ENCODE peak calls at places on chromosomes 5 and 9, in seven cellular contexts. N is activated CD4-positive, alpha-beta T cell treated with anti-CD3 and anti-CD28 coated beads, Interleukin-2, amount 10 ng/mL, durations not matched to agents 7 days and 5 days; R is CD4-positive, alpha-beta T cell; W is stomach; U is activated naive CD4-positive, alpha-beta T cell; A is NCI-H1092; J is amygdala. E is an unnamed sample.
A peak's percentile ranks its signal among the peaks of the same experiment; 100 is the strongest.

GRCh38 chr5:41399840-41400239 is 110.6 kb downstream of the PLCXD3 start:
- DNase-seq in N (no peak), R (no peak), W (no peak), U (no peak), A (no peak), J (no peak), E (no peak)

GRCh38 chr5:39198080-39198479 is 21.3 kb downstream of the FYB1 start:
- DNase-seq in N (no peak), R (no peak), W (no peak), U (no peak), A (no peak), J (no peak), E (no peak)

GRCh38 chr5:19853616-19854240 is 134.3 kb downstream of the CDH18 start:
- DNase-seq in N (no peak), R (no peak), W (no peak), U (no peak), A (no peak), J (no peak), E (no peak)

GRCh38 chr5:177232761-177233160 is 70.8 kb downstream of the RAB24 start:
- DNase-seq in N (no peak), R (no peak), W (no peak), U (no peak), A (no peak), J (no peak), E (no peak)

GRCh38 chr5:26833596-26833995 is 204.8 kb downstream of the CDH9 start:
- DNase-seq in N (no peak), R (no peak), W (no peak), U (no peak), A (no peak), J (no peak), E (no peak)

GRCh38 chr5:91256142-91256524 is 127.0 kb downstream of the ARRDC3 start:
- DNase-seq in N (no peak), R (no peak), W (no peak), U (no peak), A (no peak), J (no peak), E (no peak)

GRCh38 chr5:133926960-133927615 is 41.3 kb downstream of the C5orf15 start:
- DNase-seq in N (no peak), R (no peak), W (peak; percentile 61), U (no peak), A (no peak), J (no peak), E (no peak)

GRCh38 chr9:37449877-37450632 is 15.2 kb downstream of the ZBTB5 start:
- DNase-seq in N (no peak), R (no peak), W (no peak), U (no peak), A (no peak), J (peak; percentile 17), E (no peak)

GRCh38 chr9:89746385-89747116 is 141.7 kb downstream of the GADD45G start:
- DNase-seq in N (no peak), R (no peak), W (no peak), U (no peak), A (no peak), J (no peak), E (no peak)

E was measured in transverse colon.